ENCODE peak calls at places on chromosomes 2 and 18, in nine cellular contexts. One of them, this sample, is unnamed.

GRCh38 chr2:163198972-163199371 is 360.4 kb upstream of the KCNH7 start:
- DNase-seq in WERI-Rb-1: no peak
- DNase-seq in activated CD8-positive, alpha-beta memory T cell treated with anti-CD3 and anti-CD28 coated beads, Interleukin-2, amount 50 U/mL, for 48 hours: no peak
- DNase-seq in posterior vena cava: no peak
- DNase-seq in activated naive CD4-positive, alpha-beta T cell: no peak
- DNase-seq in tibial artery: no peak
- DNase-seq in stimulated activated CD8-positive, alpha-beta memory T cell treated with anti-CD3 and anti-CD28 coated beads, Interleukin-4, amount 100 ng/mL, for 1 hour: no peak
- DNase-seq in BJ: no peak
- DNase-seq in Calu3: no peak
- DNase-seq in this sample: no peak

GRCh38 chr18:13375302-13376255 is 157.0 kb downstream of the LDLRAD4 start:
- DNase-seq in posterior vena cava: peak
- DNase-seq in activated CD8-positive, alpha-beta memory T cell treated with anti-CD3 and anti-CD28 coated beads, Interleukin-2, amount 50 U/mL, for 48 hours: peak
- DNase-seq in WERI-Rb-1: no peak
- DNase-seq in BJ: peak
- DNase-seq in stimulated activated CD8-positive, alpha-beta memory T cell treated with anti-CD3 and anti-CD28 coated beads, Interleukin-4, amount 100 ng/mL, for 1 hour: peak
- DNase-seq in Calu3: peak
- DNase-seq in tibial artery: peak
- DNase-seq in activated naive CD4-positive, alpha-beta T cell: peak
- DNase-seq in this sample: no peak

GRCh38 chr2:42901076-42901645 is 108.8 kb upstream of the HAAO start:
- DNase-seq in activated CD8-positive, alpha-beta memory T cell treated with anti-CD3 and anti-CD28 coated beads, Interleukin-2, amount 50 U/mL, for 48 hours: no peak
- DNase-seq in stimulated activated CD8-positive, alpha-beta memory T cell treated with anti-CD3 and anti-CD28 coated beads, Interleukin-4, amount 100 ng/mL, for 1 hour: no peak
- DNase-seq in posterior vena cava: no peak
- DNase-seq in WERI-Rb-1: no peak
- DNase-seq in activated naive CD4-positive, alpha-beta T cell: no peak
- DNase-seq in Calu3: no peak
- DNase-seq in BJ: no peak
- DNase-seq in tibial artery: no peak
- DNase-seq in this sample: no peak

GRCh38 chr18:41992698-41993097 is 37.7 kb downstream of the PIK3C3 start:
- DNase-seq in stimulated activated CD8-positive, alpha-beta memory T cell treated with anti-CD3 and anti-CD28 coated beads, Interleukin-4, amount 100 ng/mL, for 1 hour: no peak
- DNase-seq in activated CD8-positive, alpha-beta memory T cell treated with anti-CD3 and anti-CD28 coated beads, Interleukin-2, amount 50 U/mL, for 48 hours: no peak
- DNase-seq in activated naive CD4-positive, alpha-beta T cell: no peak
- DNase-seq in Calu3: no peak
- DNase-seq in tibial artery: no peak
- DNase-seq in BJ: no peak
- DNase-seq in WERI-Rb-1: no peak
- DNase-seq in posterior vena cava: no peak
- DNase-seq in this sample: no peak

GRCh38 chr2:106117882-106118684 is 76.0 kb downstream of the UXS1 start:
- DNase-seq in tibial artery: no peak
- DNase-seq in stimulated activated CD8-positive, alpha-beta memory T cell treated with anti-CD3 and anti-CD28 coated beads, Interleukin-4, amount 100 ng/mL, for 1 hour: no peak
- DNase-seq in activated CD8-positive, alpha-beta memory T cell treated with anti-CD3 and anti-CD28 coated beads, Interleukin-2, amount 50 U/mL, for 48 hours: peak
- DNase-seq in activated naive CD4-positive, alpha-beta T cell: no peak
- DNase-seq in posterior vena cava: no peak
- DNase-seq in BJ: no peak
- DNase-seq in Calu3: peak
- DNase-seq in WERI-Rb-1: no peak
- DNase-seq in this sample: no peak

GRCh38 chr18:33558529-33558928 is 19.5 kb upstream of the ASXL3 start:
- DNase-seq in activated naive CD4-positive, alpha-beta T cell: no peak
- DNase-seq in tibial artery: no peak
- DNase-seq in Calu3: no peak
- DNase-seq in activated CD8-positive, alpha-beta memory T cell treated with anti-CD3 and anti-CD28 coated beads, Interleukin-2, amount 50 U/mL, for 48 hours: no peak
- DNase-seq in posterior vena cava: no peak
- DNase-seq in BJ: no peak
- DNase-seq in WERI-Rb-1: no peak
- DNase-seq in stimulated activated CD8-positive, alpha-beta memory T cell treated with anti-CD3 and anti-CD28 coated beads, Interleukin-4, amount 100 ng/mL, for 1 hour: no peak
- DNase-seq in this sample: no peak

GRCh38 chr2:213067888-213068287 is 83.5 kb downstream of the IKZF2 start:
- DNase-seq in posterior vena cava: no peak
- DNase-seq in activated naive CD4-positive, alpha-beta T cell: no peak
- DNase-seq in tibial artery: no peak
- DNase-seq in activated CD8-positive, alpha-beta memory T cell treated with anti-CD3 and anti-CD28 coated beads, Interleukin-2, amount 50 U/mL, for 48 hours: no peak
- DNase-seq in stimulated activated CD8-positive, alpha-beta memory T cell treated with anti-CD3 and anti-CD28 coated beads, Interleukin-4, amount 100 ng/mL, for 1 hour: no peak
- DNase-seq in BJ: no peak
- DNase-seq in WERI-Rb-1: no peak
- DNase-seq in Calu3: no peak
- DNase-seq in this sample: no peak

GRCh38 chr2:3536682-3537632 is 17.6 kb upstream of the ADI1 start:
- DNase-seq in WERI-Rb-1: peak
- DNase-seq in activated naive CD4-positive, alpha-beta T cell: no peak
- DNase-seq in tibial artery: peak
- DNase-seq in stimulated activated CD8-positive, alpha-beta memory T cell treated with anti-CD3 and anti-CD28 coated beads, Interleukin-4, amount 100 ng/mL, for 1 hour: no peak
- DNase-seq in Calu3: peak
- DNase-seq in posterior vena cava: peak
- DNase-seq in activated CD8-positive, alpha-beta memory T cell treated with anti-CD3 and anti-CD28 coated beads, Interleukin-2, amount 50 U/mL, for 48 hours: no peak
- DNase-seq in BJ: no peak
- DNase-seq in this sample: no peak

GRCh38 chr18:59056706-59057492 is 82.8 kb upstream of the SEC11C start:
- DNase-seq in tibial artery: peak
- DNase-seq in activated naive CD4-positive, alpha-beta T cell: peak
- DNase-seq in activated CD8-positive, alpha-beta memory T cell treated with anti-CD3 and anti-CD28 coated beads, Interleukin-2, amount 50 U/mL, for 48 hours: no peak
- DNase-seq in Calu3: peak
- DNase-seq in BJ: no peak
- DNase-seq in stimulated activated CD8-positive, alpha-beta memory T cell treated with anti-CD3 and anti-CD28 coated beads, Interleukin-4, amount 100 ng/mL, for 1 hour: no peak
- DNase-seq in WERI-Rb-1: peak
- DNase-seq in posterior vena cava: peak
- DNase-seq in this sample: no peak

GRCh38 chr18:76587147-76587885 is 92.3 kb upstream of the ZNF516 start:
- DNase-seq in activated naive CD4-positive, alpha-beta T cell: no peak
- DNase-seq in WERI-Rb-1: no peak
- DNase-seq in Calu3: no peak
- DNase-seq in posterior vena cava: no peak
- DNase-seq in activated CD8-positive, alpha-beta memory T cell treated with anti-CD3 and anti-CD28 coated beads, Interleukin-2, amount 50 U/mL, for 48 hours: no peak
- DNase-seq in tibial artery: no peak
- DNase-seq in stimulated activated CD8-positive, alpha-beta memory T cell treated with anti-CD3 and anti-CD28 coated beads, Interleukin-4, amount 100 ng/mL, for 1 hour: no peak
- DNase-seq in BJ: no peak
- DNase-seq in this sample: no peak

GRCh38 chr2:18430996-18431748 is 129.3 kb downstream of the RDH14 start:
- DNase-seq in Calu3: no peak
- DNase-seq in stimulated activated CD8-positive, alpha-beta memory T cell treated with anti-CD3 and anti-CD28 coated beads, Interleukin-4, amount 100 ng/mL, for 1 hour: no peak
- DNase-seq in WERI-Rb-1: no peak
- DNase-seq in activated CD8-positive, alpha-beta memory T cell treated with anti-CD3 and anti-CD28 coated beads, Interleukin-2, amount 50 U/mL, for 48 hours: no peak
- DNase-seq in posterior vena cava: no peak
- DNase-seq in tibial artery: no peak
- DNase-seq in activated naive CD4-positive, alpha-beta T cell: no peak
- DNase-seq in BJ: no peak
- DNase-seq in this sample: no peak

GRCh38 chr2:10284108-10284870 is 18.4 kb upstream of the HPCAL1 start:
- DNase-seq in stimulated activated CD8-positive, alpha-beta memory T cell treated with anti-CD3 and anti-CD28 coated beads, Interleukin-4, amount 100 ng/mL, for 1 hour: no peak
- DNase-seq in activated CD8-positive, alpha-beta memory T cell treated with anti-CD3 and anti-CD28 coated beads, Interleukin-2, amount 50 U/mL, for 48 hours: no peak
- DNase-seq in BJ: no peak
- DNase-seq in posterior vena cava: peak
- DNase-seq in tibial artery: no peak
- DNase-seq in WERI-Rb-1: no peak
- DNase-seq in Calu3: no peak
- DNase-seq in activated naive CD4-positive, alpha-beta T cell: no peak
- DNase-seq in this sample: no peak

GRCh38 chr2:75603477-75603876 is 42.7 kb upstream of the EVA1A start:
- DNase-seq in tibial artery: no peak
- DNase-seq in WERI-Rb-1: no peak
- DNase-seq in Calu3: no peak
- DNase-seq in activated naive CD4-positive, alpha-beta T cell: no peak
- DNase-seq in BJ: no peak
- DNase-seq in posterior vena cava: no peak
- DNase-seq in activated CD8-positive, alpha-beta memory T cell treated with anti-CD3 and anti-CD28 coated beads, Interleukin-2, amount 50 U/mL, for 48 hours: no peak
- DNase-seq in stimulated activated CD8-positive, alpha-beta memory T cell treated with anti-CD3 and anti-CD28 coated beads, Interleukin-4, amount 100 ng/mL, for 1 hour: no peak
- DNase-seq in this sample: no peak

GRCh38 chr2:232731470-232731869 is 34.3 kb downstream of the GIGYF2 start:
- DNase-seq in Calu3: no peak
- DNase-seq in tibial artery: no peak
- DNase-seq in stimulated activated CD8-positive, alpha-beta memory T cell treated with anti-CD3 and anti-CD28 coated beads, Interleukin-4, amount 100 ng/mL, for 1 hour: no peak
- DNase-seq in WERI-Rb-1: no peak
- DNase-seq in posterior vena cava: no peak
- DNase-seq in BJ: peak
- DNase-seq in activated CD8-positive, alpha-beta memory T cell treated with anti-CD3 and anti-CD28 coated beads, Interleukin-2, amount 50 U/mL, for 48 hours: no peak
- DNase-seq in activated naive CD4-positive, alpha-beta T cell: no peak
- DNase-seq in this sample: no peak

GRCh38 chr2:102094917-102095316 is 47.6 kb upstream of the IL1R1 start:
- DNase-seq in posterior vena cava: no peak
- DNase-seq in BJ: peak
- DNase-seq in activated CD8-positive, alpha-beta memory T cell treated with anti-CD3 and anti-CD28 coated beads, Interleukin-2, amount 50 U/mL, for 48 hours: no peak
- DNase-seq in stimulated activated CD8-positive, alpha-beta memory T cell treated with anti-CD3 and anti-CD28 coated beads, Interleukin-4, amount 100 ng/mL, for 1 hour: no peak
- DNase-seq in tibial artery: no peak
- DNase-seq in Calu3: peak
- DNase-seq in WERI-Rb-1: no peak
- DNase-seq in activated naive CD4-positive, alpha-beta T cell: no peak
- DNase-seq in this sample: no peak

GRCh38 chr2:20666364-20667150 is at the start of gene GDF7:
- DNase-seq in WERI-Rb-1: peak
- DNase-seq in Calu3: no peak
- DNase-seq in stimulated activated CD8-positive, alpha-beta memory T cell treated with anti-CD3 and anti-CD28 coated beads, Interleukin-4, amount 100 ng/mL, for 1 hour: no peak
- DNase-seq in activated CD8-positive, alpha-beta memory T cell treated with anti-CD3 and anti-CD28 coated beads, Interleukin-2, amount 50 U/mL, for 48 hours: no peak
- DNase-seq in BJ: no peak
- DNase-seq in posterior vena cava: peak
- DNase-seq in activated naive CD4-positive, alpha-beta T cell: no peak
- DNase-seq in tibial artery: peak
- DNase-seq in this sample: no peak

GRCh38 chr2:185689906-185690539 is 48.6 kb upstream of the FSIP2 start:
- DNase-seq in posterior vena cava: no peak
- DNase-seq in activated naive CD4-positive, alpha-beta T cell: no peak
- DNase-seq in Calu3: no peak
- DNase-seq in BJ: no peak
- DNase-seq in tibial artery: no peak
- DNase-seq in WERI-Rb-1: no peak
- DNase-seq in activated CD8-positive, alpha-beta memory T cell treated with anti-CD3 and anti-CD28 coated beads, Interleukin-2, amount 50 U/mL, for 48 hours: no peak
- DNase-seq in stimulated activated CD8-positive, alpha-beta memory T cell treated with anti-CD3 and anti-CD28 coated beads, Interleukin-4, amount 100 ng/mL, for 1 hour: no peak
- DNase-seq in this sample: no peak

GRCh38 chr18:51135361-51135760 is 62.1 kb downstream of the MEX3C start:
- DNase-seq in stimulated activated CD8-positive, alpha-beta memory T cell treated with anti-CD3 and anti-CD28 coated beads, Interleukin-4, amount 100 ng/mL, for 1 hour: no peak
- DNase-seq in activated naive CD4-positive, alpha-beta T cell: no peak
- DNase-seq in activated CD8-positive, alpha-beta memory T cell treated with anti-CD3 and anti-CD28 coated beads, Interleukin-2, amount 50 U/mL, for 48 hours: no peak
- DNase-seq in tibial artery: no peak
- DNase-seq in BJ: peak
- DNase-seq in WERI-Rb-1: no peak
- DNase-seq in Calu3: no peak
- DNase-seq in posterior vena cava: no peak
- DNase-seq in this sample: no peak

GRCh38 chr18:45894818-45895217 is 69.3 kb downstream of the SIGLEC15 start:
- DNase-seq in activated CD8-positive, alpha-beta memory T cell treated with anti-CD3 and anti-CD28 coated beads, Interleukin-2, amount 50 U/mL, for 48 hours: no peak
- DNase-seq in WERI-Rb-1: no peak
- DNase-seq in tibial artery: no peak
- DNase-seq in stimulated activated CD8-positive, alpha-beta memory T cell treated with anti-CD3 and anti-CD28 coated beads, Interleukin-4, amount 100 ng/mL, for 1 hour: no peak
- DNase-seq in BJ: no peak
- DNase-seq in posterior vena cava: no peak
- DNase-seq in Calu3: no peak
- DNase-seq in activated naive CD4-positive, alpha-beta T cell: no peak
- DNase-seq in this sample: no peak

GRCh38 chr2:8805278-8806045 is 32.0 kb downstream of the KIDINS220 start:
- DNase-seq in WERI-Rb-1: no peak
- DNase-seq in activated CD8-positive, alpha-beta memory T cell treated with anti-CD3 and anti-CD28 coated beads, Interleukin-2, amount 50 U/mL, for 48 hours: no peak
- DNase-seq in posterior vena cava: no peak
- DNase-seq in Calu3: no peak
- DNase-seq in tibial artery: no peak
- DNase-seq in BJ: no peak
- DNase-seq in stimulated activated CD8-positive, alpha-beta memory T cell treated with anti-CD3 and anti-CD28 coated beads, Interleukin-4, amount 100 ng/mL, for 1 hour: no peak
- DNase-seq in activated naive CD4-positive, alpha-beta T cell: no peak
- DNase-seq in this sample: no peak

GRCh38 chr2:39158351-39158750 is 37.5 kb upstream of the SOS1 start:
- DNase-seq in activated CD8-positive, alpha-beta memory T cell treated with anti-CD3 and anti-CD28 coated beads, Interleukin-2, amount 50 U/mL, for 48 hours: no peak
- DNase-seq in posterior vena cava: no peak
- DNase-seq in Calu3: no peak
- DNase-seq in activated naive CD4-positive, alpha-beta T cell: no peak
- DNase-seq in BJ: no peak
- DNase-seq in stimulated activated CD8-positive, alpha-beta memory T cell treated with anti-CD3 and anti-CD28 coated beads, Interleukin-4, amount 100 ng/mL, for 1 hour: no peak
- DNase-seq in tibial artery: no peak
- DNase-seq in WERI-Rb-1: no peak
- DNase-seq in this sample: no peak

GRCh38 chr2:79981316-79981715 is 323.2 kb downstream of the LRRTM1 start:
- DNase-seq in stimulated activated CD8-positive, alpha-beta memory T cell treated with anti-CD3 and anti-CD28 coated beads, Interleukin-4, amount 100 ng/mL, for 1 hour: no peak
- DNase-seq in BJ: no peak
- DNase-seq in WERI-Rb-1: no peak
- DNase-seq in tibial artery: no peak
- DNase-seq in activated naive CD4-positive, alpha-beta T cell: no peak
- DNase-seq in Calu3: no peak
- DNase-seq in posterior vena cava: no peak
- DNase-seq in activated CD8-positive, alpha-beta memory T cell treated with anti-CD3 and anti-CD28 coated beads, Interleukin-2, amount 50 U/mL, for 48 hours: no peak
- DNase-seq in this sample: no peak

This sample was measured in cortex of kidney.